ENCODE peak calls at places on chromosomes 7 and 10, in eight cellular contexts. N, W, Y, O, U, S, R and D are unnamed samples.

GRCh38 chr7:12661581-12661980 is 25.9 kb upstream of the ARL4A start:
- DNase-seq in S (no peak), N (no peak), Y (no peak), W (no peak), U (no peak), R (no peak), O (no peak), D (no peak)

GRCh38 chr7:43648725-43649406 is 66.0 kb downstream of the STK17A start:
- DNase-seq in S (peak), O (peak), N (peak), U (peak), R (no peak), Y (no peak), W (peak), D (peak)

GRCh38 chr7:92025260-92025659 is 84.6 kb downstream of the AKAP9 start:
- DNase-seq in R (peak), Y (no peak), S (peak), W (peak), N (peak), U (no peak), O (no peak), D (peak)

GRCh38 chr7:7965301-7965700 is 3.3 kb upstream of the GLCCI1 start:
- DNase-seq in N (no peak), O (no peak), U (no peak), R (no peak), W (no peak), S (no peak), Y (peak), D (no peak)

GRCh38 chr7:121140790-121141189 is 152.3 kb downstream of the CPED1 start:
- DNase-seq in Y (no peak), O (no peak), W (no peak), R (no peak), N (no peak), U (no peak), S (no peak), D (no peak)

GRCh38 chr7:45622058-45622457 is 47.9 kb downstream of the ADCY1 start:
- DNase-seq in W (no peak), O (no peak), Y (no peak), N (no peak), S (no peak), U (no peak), R (no peak), D (no peak)

GRCh38 chr10:24363070-24363469 is 154.1 kb downstream of the KIAA1217 start:
- DNase-seq in Y (no peak), N (no peak), U (no peak), O (no peak), S (peak), R (no peak), W (peak), D (no peak)

GRCh38 chr7:50540785-50541579 is 24.2 kb downstream of the DDC start:
- DNase-seq in O (no peak), U (no peak), S (no peak), R (no peak), Y (no peak), W (no peak), N (no peak), D (no peak)

GRCh38 chr10:63261496-63261895 is 128.4 kb downstream of the NRBF2 start:
- DNase-seq in W (no peak), R (no peak), O (no peak), S (no peak), N (no peak), U (no peak), Y (no peak), D (no peak)

GRCh38 chr7:32958046-32959025 is 1.1 kb downstream of the FKBP9 start:
- DNase-seq in U (no peak), O (no peak), R (no peak), Y (peak), W (peak), N (no peak), S (peak), D (peak)

GRCh38 chr10:70331486-70332268 is 47.9 kb upstream of the NPFFR1 start:
- DNase-seq in Y (peak), W (peak), N (peak), U (peak), O (no peak), R (peak), S (peak), D (peak)

GRCh38 chr7:83366629-83367028 is 203.9 kb upstream of the PCLO start:
- DNase-seq in O (no peak), Y (peak), N (no peak), W (no peak), U (no peak), S (peak), R (no peak), D (no peak)

GRCh38 chr7:151710121-151710640 is 166.7 kb downstream of the PRKAG2 start:
- DNase-seq in W (no peak), O (no peak), R (no peak), N (no peak), U (no peak), S (no peak), Y (no peak), D (no peak)

GRCh38 chr10:102611514-102612095 is 32.7 kb upstream of the TRIM8 start:
- DNase-seq in R (no peak), Y (no peak), N (no peak), O (no peak), W (no peak), U (no peak), S (peak), D (peak)

GRCh38 chr7:92740713-92741126 is 95.7 kb downstream of the CDK6 start:
- DNase-seq in N (peak), O (no peak), U (no peak), Y (no peak), W (peak), R (peak), S (peak), D (peak)

GRCh38 chr10:58632211-58632610 is 119.5 kb downstream of the BICC1 start:
- DNase-seq in N (no peak), W (no peak), R (no peak), O (no peak), Y (no peak), S (no peak), U (no peak), D (no peak)

GRCh38 chr10:124119933-124120332 is 26.5 kb upstream of the CHST15 start:
- DNase-seq in N (no peak), U (no peak), Y (no peak), R (no peak), O (no peak), S (no peak), W (peak), D (no peak)

GRCh38 chr10:33524966-33525365 is 190.5 kb upstream of the NRP1 start:
- DNase-seq in O (no peak), W (no peak), U (no peak), N (no peak), S (no peak), R (no peak), Y (no peak), D (peak)

GRCh38 chr10:34544400-34544799 is 270.7 kb downstream of the PARD3 start:
- DNase-seq in Y (no peak), S (no peak), N (no peak), U (no peak), R (no peak), W (no peak), O (no peak), D (no peak)

GRCh38 chr7:98329974-98330373 is 48.5 kb downstream of the BRI3 start:
- DNase-seq in R (no peak), U (no peak), W (peak), N (peak), O (no peak), S (no peak), Y (no peak), D (peak)

GRCh38 chr7:71739520-71740195 is 607.7 kb downstream of the GALNT17 start:
- DNase-seq in W (no peak), Y (no peak), S (no peak), U (no peak), R (no peak), N (no peak), O (no peak), D (no peak)

GRCh38 chr7:70752794-70753241 is 379.1 kb upstream of the GALNT17 start:
- DNase-seq in O (no peak), Y (peak), W (peak), N (no peak), S (peak), U (no peak), R (no peak), D (peak)

GRCh38 chr7:24587853-24588252 is 14.6 kb downstream of the PALS2 start:
- DNase-seq in R (no peak), W (no peak), O (peak), U (peak), N (no peak), S (peak), Y (peak), D (peak)

GRCh38 chr10:129656642-129657041 is 189.6 kb downstream of the MGMT start:
- DNase-seq in R (no peak), S (no peak), U (no peak), W (no peak), O (no peak), N (no peak), Y (no peak), D (no peak)

GRCh38 chr10:35693800-35694199 is 51.7 kb upstream of the FZD8 start:
- DNase-seq in R (no peak), S (no peak), U (no peak), W (no peak), N (no peak), Y (no peak), O (no peak), D (no peak)

GRCh38 chr10:75971402-75972211 is 540.2 kb downstream of the LRMDA start:
- DNase-seq in O (no peak), N (no peak), S (no peak), W (peak), R (no peak), Y (no peak), U (no peak), D (peak)

GRCh38 chr10:11237571-11237970 is 219.9 kb downstream of the CELF2 start:
- DNase-seq in S (no peak), Y (no peak), N (no peak), W (no peak), R (no peak), O (peak), U (no peak), D (no peak)

GRCh38 chr10:77661674-77662073 is 24.1 kb upstream of the KCNMA1 start:
- DNase-seq in N (no peak), O (no peak), R (no peak), Y (no peak), U (no peak), S (no peak), W (no peak), D (no peak)

GRCh38 chr10:31978158-31978483 is 49.5 kb upstream of the ARHGAP12 start:
- DNase-seq in Y (no peak), O (no peak), W (no peak), S (no peak), N (no peak), R (no peak), U (no peak), D (no peak)

GRCh38 chr7:150980663-150981062 is 2.5 kb upstream of the KCNH2 start:
- DNase-seq in R (no peak), Y (peak), U (no peak), S (no peak), W (no peak), O (no peak), N (no peak), D (no peak)

GRCh38 chr10:113175756-113176651 is 226.0 kb downstream of the TCF7L2 start:
- DNase-seq in O (no peak), W (peak), Y (no peak), U (no peak), R (no peak), N (no peak), S (no peak), D (no peak)